ENCODE peak calls at places on chromosomes 6 and 20, in six cellular contexts. Q, X, N, H, B and G are unnamed samples.

GRCh38 chr20:58457083-58457680 is 58.0 kb downstream of the APCDD1L start:
- DNase-seq in B (no peak), N (no peak), H (no peak), X (no peak), Q (no peak), G (no peak)

GRCh38 chr20:51800769-51801219 is 1.5 kb downstream of the SALL4 start:
- DNase-seq in Q (no peak), X (no peak), N (no peak), B (peak), H (no peak), G (no peak)

GRCh38 chr6:26175428-26176181 is 88.4 kb downstream of the HFE start:
- DNase-seq in X (no peak), Q (no peak), N (peak), H (peak), B (peak), G (no peak)

GRCh38 chr20:62048346-62048761 is 17.3 kb downstream of the TAF4 start:
- DNase-seq in Q (no peak), B (no peak), X (no peak), H (no peak), N (no peak), G (no peak)

GRCh38 chr6:123448306-123448884 is 188.4 kb downstream of the TRDN start:
- DNase-seq in B (no peak), H (no peak), N (no peak), X (no peak), Q (no peak), G (no peak)

GRCh38 chr6:142845143-142845571 is 99.8 kb downstream of the HIVEP2 start:
- DNase-seq in Q (no peak), H (peak), B (no peak), N (no peak), X (no peak), G (no peak)

GRCh38 chr6:27889628-27890315 is 22.4 kb downstream of the OR2B2 start:
- DNase-seq in B (no peak), X (no peak), N (no peak), H (no peak), Q (peak), G (no peak)

GRCh38 chr6:47096233-47096887 is 54.2 kb upstream of the ADGRF1 start:
- DNase-seq in Q (no peak), X (no peak), N (no peak), B (no peak), H (no peak), G (no peak)

GRCh38 chr6:113632220-113632864 is 224.8 kb upstream of the MARCKS start:
- DNase-seq in H (no peak), N (no peak), Q (peak), B (peak), X (peak), G (no peak)

GRCh38 chr20:8021541-8022269 is 2.1 kb upstream of the TMX4 start:
- DNase-seq in X (no peak), H (no peak), Q (no peak), B (no peak), N (no peak), G (no peak)

GRCh38 chr20:8019178-8019997 is at the start of gene TMX4:
- DNase-seq in X (peak), H (peak), B (peak), Q (peak), N (peak), G (peak)

GRCh38 chr20:8018928-8019177 is 708 bp downstream of the TMX4 start:
- DNase-seq in B (no peak), Q (no peak), N (no peak), H (no peak), X (no peak), G (no peak)

GRCh38 chr20:8020314-8021079 is 936 bp upstream of the TMX4 start:
- DNase-seq in H (peak), Q (no peak), X (no peak), N (no peak), B (no peak), G (no peak)

GRCh38 chr20:8019998-8020247 is 362 bp upstream of the TMX4 start:
- DNase-seq in Q (no peak), H (no peak), X (no peak), B (no peak), N (no peak), G (no peak)
- H3K27ac ChIP-seq in Q (no peak), H (peak), X (peak), B (no peak), N (no peak), G (peak)

GRCh38 chr6:35736982-35737412 is at the start of gene ARMC12:
- DNase-seq in X (no peak), H (no peak), B (no peak), N (no peak), Q (no peak), G (no peak)

GRCh38 chr6:35735452-35735851 is 1.4 kb upstream of the ARMC12 start:
- DNase-seq in B (peak), X (no peak), N (no peak), H (no peak), Q (no peak), G (peak)

GRCh38 chr6:35737413-35738211 is 780 bp downstream of the ARMC12 start:
- DNase-seq in N (no peak), X (no peak), Q (peak), H (peak), B (no peak), G (no peak)

GRCh38 chr6:35733633-35734032 is 3.2 kb upstream of the ARMC12 start:
- DNase-seq in H (no peak), N (no peak), Q (no peak), B (peak), X (no peak), G (peak)

GRCh38 chr6:35736293-35736894 is 438 bp upstream of the ARMC12 start:
- DNase-seq in H (peak), X (peak), Q (no peak), B (peak), N (peak), G (peak)
- H3K27ac ChIP-seq in H (no peak), X (no peak), Q (no peak), B (no peak), N (no peak), G (no peak)

GRCh38 chr6:157198425-157199279 is 124.7 kb downstream of the TMEM242 start:
- DNase-seq in Q (no peak), N (no peak), X (peak), H (no peak), B (peak), G (peak)

GRCh38 chr6:157196391-157196790 is 126.9 kb downstream of the TMEM242 start:
- DNase-seq in H (no peak), B (no peak), X (no peak), N (no peak), Q (no peak), G (no peak)

GRCh38 chr6:157193443-157193996 is 129.8 kb downstream of the TMEM242 start:
- DNase-seq in B (no peak), X (no peak), H (no peak), Q (no peak), N (no peak), G (no peak)

GRCh38 chr6:157194643-157195042 is 128.7 kb downstream of the TMEM242 start:
- DNase-seq in Q (no peak), X (no peak), H (no peak), B (no peak), N (no peak), G (no peak)

DNA sequence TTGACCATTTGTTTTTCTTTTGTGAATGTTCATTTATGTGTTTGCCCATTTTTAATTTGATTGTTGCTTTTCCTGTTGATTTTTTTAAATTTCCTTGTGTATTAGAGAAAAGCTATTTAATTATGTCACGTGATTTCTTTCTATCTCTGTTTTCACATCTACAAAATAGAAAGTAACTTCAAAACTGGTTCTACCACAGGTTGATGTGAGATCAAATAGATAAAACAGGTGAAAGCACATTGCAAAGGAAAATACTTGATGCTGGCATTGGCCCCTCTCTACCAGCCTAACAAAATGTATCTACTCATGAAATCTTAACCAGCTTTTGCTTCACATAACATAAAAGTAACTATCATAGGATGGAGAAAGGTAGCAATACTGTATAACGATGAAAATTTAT is 129.2 kb downstream of the TMEM242 start:
- DNase-seq in B (no peak), X (no peak), Q (no peak), N (no peak), H (peak), G (no peak)
- H3K27ac ChIP-seq in B (no peak), X (no peak), Q (no peak), N (no peak), H (peak), G (no peak)

GRCh38 chr6:10302566-10303235 is 112.2 kb downstream of the TFAP2A start:
- DNase-seq in X (no peak), Q (no peak), B (no peak), N (no peak), H (no peak), G (no peak)
- H3K27ac ChIP-seq in X (no peak), Q (no peak), B (no peak), N (no peak), H (no peak), G (no peak)

DNA sequence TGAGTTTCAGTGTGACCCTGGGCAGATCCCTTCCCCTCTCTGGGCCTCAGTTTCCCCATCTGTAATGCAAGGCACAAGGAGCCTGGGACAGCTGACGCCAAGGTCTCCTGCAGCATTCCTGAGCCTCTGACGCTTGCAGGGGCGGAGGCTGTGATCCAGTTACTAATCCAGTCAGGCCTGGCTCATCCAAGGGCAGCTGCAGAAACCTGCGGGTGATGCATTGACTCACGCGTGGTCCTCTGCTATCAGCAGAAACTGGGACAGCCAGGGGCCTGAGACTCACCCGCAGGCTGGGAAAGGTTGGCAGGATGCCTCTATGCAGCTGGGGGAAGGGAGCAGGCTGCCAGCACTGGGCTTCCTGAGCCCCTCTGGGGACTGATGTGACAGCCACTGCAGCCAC is 65.0 kb upstream of the SIRPA start:
- DNase-seq in X (peak), N (no peak), Q (peak), B (peak), H (no peak), G (peak)
- H3K27ac ChIP-seq in X (no peak), N (no peak), Q (no peak), B (no peak), H (no peak), G (no peak)